ENCODE peak calls at places on chromosome 2, in five cellular contexts. L, Y, U, W and P are unnamed samples.

GRCh38 chr2:10884530-10885478 is 26.9 kb upstream of the KCNF1 start:
- DNase-seq in W (no peak), Y (no peak), L (no peak), U (peak; percentile 60), P (no peak)

GRCh38 chr2:202871161-202872141 is at the start of gene ICA1L:
- DNase-seq in W (peak; percentile 53), Y (peak; percentile 79), L (peak; percentile 79), U (peak; percentile 76), P (peak; percentile 53)

GRCh38 chr2:136985044-136985443 is 219.7 kb downstream of the THSD7B start:
- DNase-seq in W (no peak), U (no peak), L (no peak), Y (no peak), P (no peak)

GRCh38 chr2:26025509-26025908 is 8.4 kb upstream of the RAB10 start:
- DNase-seq in Y (no peak), L (no peak), U (no peak), W (no peak), P (no peak)

GRCh38 chr2:42170619-42171395 is 1.7 kb downstream of the EML4 start:
- DNase-seq in L (no peak), U (no peak), W (no peak), Y (no peak), P (no peak)

GRCh38 chr2:88554189-88554588 is 73.1 kb downstream of the EIF2AK3 start:
- DNase-seq in W (no peak), U (peak; percentile 35), L (no peak), Y (no peak), P (no peak)

GRCh38 chr2:66729391-66729790 is 294.5 kb downstream of the MEIS1 start:
- DNase-seq in L (no peak), W (no peak), Y (no peak), U (no peak), P (no peak)

GRCh38 chr2:142675398-142675797 is 202.1 kb upstream of the KYNU start:
- DNase-seq in L (no peak), W (no peak), U (no peak), Y (no peak), P (no peak)

GRCh38 chr2:85668009-85668856 is at the start of gene SFTPB:
- DNase-seq in L (peak; percentile 46), Y (no peak), U (peak; percentile 74), W (no peak), P (no peak)